ENCODE peak calls at places on chromosomes 7 and 10, in six cellular contexts. J is AG04449, E is GM20000, W is HCEC 1CT, I is GF-D8, H is ascending aorta. Z is an unnamed sample.

GRCh38 chr7:108094933-108095710 is 35.0 kb downstream of the LAMB4 start:
- DNase-seq in J (peak; percentile 54), H (peak; percentile 34), W (peak; percentile 93), E (no peak), I (no peak), Z (peak; percentile 7)

GRCh38 chr10:119386666-119387065 is 155.9 kb downstream of the RGS10 start:
- DNase-seq in E (no peak), H (no peak), W (no peak), I (no peak), J (no peak), Z (no peak)

GRCh38 chr7:30988346-30989005 is 24.7 kb downstream of the GHRHR start:
- DNase-seq in I (no peak), J (no peak), W (no peak), E (no peak), H (no peak), Z (no peak)

GRCh38 chr10:101880190-101880573 is 36.6 kb upstream of the KCNIP2 start:
- DNase-seq in I (no peak), W (no peak), E (no peak), J (no peak), H (no peak), Z (no peak)

GRCh38 chr7:47586925-47587324 is 5.0 kb upstream of the TNS3 start:
- DNase-seq in W (no peak), I (no peak), H (no peak), J (no peak), E (no peak), Z (no peak)

GRCh38 chr7:111138196-111138569 is 47.3 kb downstream of the LRRN3 start:
- DNase-seq in J (no peak), I (no peak), E (peak; percentile 22), H (peak; percentile 44), W (peak; percentile 76), Z (no peak)

GRCh38 chr7:41987-42386 is 150.4 kb upstream of the FAM20C start:
- DNase-seq in I (no peak), W (no peak), E (no peak), H (peak; percentile 5), J (no peak), Z (no peak)

GRCh38 chr10:14408139-14408538 is 77.4 kb upstream of the FRMD4A start:
- DNase-seq in I (no peak), W (no peak), E (no peak), H (no peak), J (no peak), Z (no peak)

GRCh38 chr10:118781536-118781935 is 26.8 kb upstream of the CACUL1 start:
- DNase-seq in J (no peak), I (no peak), H (no peak), W (no peak), E (no peak), Z (no peak)

GRCh38 chr10:131959841-131960240 is 21.9 kb downstream of the BNIP3 start:
- DNase-seq in W (no peak), J (no peak), I (no peak), E (no peak), H (no peak), Z (no peak)

GRCh38 chr10:4067552-4068254 is 282.7 kb upstream of the KLF6 start:
- DNase-seq in J (no peak), I (no peak), W (peak; percentile 39), H (no peak), E (peak; percentile 10), Z (no peak)

GRCh38 chr10:92080244-92080643 is 156.7 kb downstream of the BTAF1 start:
- DNase-seq in J (no peak), E (no peak), W (no peak), H (no peak), I (no peak), Z (no peak)

GRCh38 chr10:117718970-117719369 is 176.4 kb downstream of the EMX2 start:
- DNase-seq in J (no peak), H (no peak), I (no peak), W (no peak), E (no peak), Z (no peak)

GRCh38 chr7:83652481-83652880 is 3.5 kb upstream of the SEMA3E start:
- DNase-seq in E (no peak), I (no peak), J (no peak), W (no peak), H (no peak), Z (no peak)

GRCh38 chr7:35537067-35538023 is 157.6 kb downstream of the HERPUD2 start:
- DNase-seq in H (no peak), J (no peak), W (peak; percentile 49), E (peak; percentile 83), I (no peak), Z (peak; percentile 65)